ENCODE peak calls at places on chromosomes 13 and 19, in five cellular contexts. W, N, C, Q and O are unnamed samples.

GRCh38 chr13:95822303-95822702 is 145.4 kb downstream of the DNAJC3 start:
- DNase-seq in Q (no peak), C (no peak), W (no peak), N (no peak), O (no peak)

GRCh38 chr13:60066206-60066605 is 97.5 kb downstream of the DIAPH3 start:
- DNase-seq in W (no peak), N (no peak), Q (no peak), C (no peak), O (no peak)

GRCh38 chr13:24261566-24261965 is 47.8 kb upstream of the C1QTNF9 start:
- DNase-seq in C (no peak), W (no peak), Q (peak; percentile 39), N (no peak), O (no peak)

GRCh38 chr19:31498781-31499180 is 149.5 kb upstream of the TSHZ3 start:
- DNase-seq in C (no peak), N (no peak), Q (no peak), W (no peak), O (no peak)

GRCh38 chr13:41268764-41269163 is 5.4 kb upstream of the MTRF1 start:
- DNase-seq in Q (no peak), C (peak; percentile 17), N (no peak), W (peak; percentile 19), O (no peak)

GRCh38 chr13:74129500-74130144 is 4.6 kb downstream of the KLF12 start:
- DNase-seq in W (peak; percentile 81), N (peak; percentile 18), Q (no peak), C (no peak), O (no peak)

GRCh38 chr13:73482556-73482955 is 423.8 kb downstream of the KLF5 start:
- DNase-seq in W (no peak), C (no peak), N (no peak), Q (no peak), O (no peak)

GRCh38 chr19:9528757-9529336 is 9.6 kb downstream of the ZNF426 start:
- DNase-seq in N (peak; percentile 9), W (no peak), C (peak; percentile 14), Q (no peak), O (no peak)

GRCh38 chr13:36158606-36159005 is 27.4 kb upstream of the DCLK1 start:
- DNase-seq in W (no peak), Q (no peak), C (no peak), N (no peak), O (no peak)

GRCh38 chr19:9793051-9793591 is 24.6 kb upstream of the ZNF846 start:
- DNase-seq in N (peak; percentile 41), Q (peak; percentile 71), C (no peak), W (peak; percentile 75), O (no peak)

GRCh38 chr13:83248751-83249150 is 633.5 kb downstream of the SLITRK1 start:
- DNase-seq in W (peak; percentile 4), C (no peak), Q (no peak), N (peak; percentile 13), O (no peak)

GRCh38 chr13:50170447-50171037 is 155.3 kb downstream of the KCNRG start:
- DNase-seq in Q (no peak), W (no peak), N (peak; percentile 71), C (no peak), O (no peak)

GRCh38 chr13:30346159-30346788 is 38.9 kb upstream of the KATNAL1 start:
- DNase-seq in C (no peak), Q (no peak), N (no peak), W (no peak), O (no peak)

GRCh38 chr13:98453254-98453843 is 123.6 kb downstream of the STK24 start:
- DNase-seq in Q (no peak), W (no peak), C (peak; percentile 21), N (peak; percentile 46), O (no peak)

GRCh38 chr13:45510671-45511070 is 45.9 kb downstream of the COG3 start:
- DNase-seq in Q (no peak), N (no peak), W (peak; percentile 59), C (no peak), O (no peak)

GRCh38 chr19:46896076-46896794 is 35.4 kb downstream of the ARHGAP35 start:
- DNase-seq in C (no peak), N (no peak), W (no peak), Q (no peak), O (no peak)

GRCh38 chr13:51682691-51683090 is 98.4 kb downstream of the WDFY2 start:
- DNase-seq in W (no peak), Q (no peak), C (peak; percentile 20), N (peak; percentile 25), O (no peak)

GRCh38 chr19:40646564-40647254 is 43.7 kb downstream of the NUMBL start:
- DNase-seq in W (no peak), Q (no peak), N (no peak), C (no peak), O (no peak)

GRCh38 chr19:15264061-15264932 is 32.0 kb upstream of the EPHX3 start:
- DNase-seq in C (peak; percentile 50), N (peak; percentile 78), W (peak; percentile 80), Q (peak; percentile 90), O (no peak)

GRCh38 chr13:76823969-76824368 is 62.2 kb downstream of the KCTD12 start:
- DNase-seq in W (no peak), N (no peak), C (no peak), Q (no peak), O (no peak)

GRCh38 chr19:4976412-4977298 is 7.7 kb downstream of the KDM4B start:
- DNase-seq in C (peak; percentile 98), Q (peak; percentile 95), N (peak; percentile 98), W (peak; percentile 51), O (peak; percentile 89)

GRCh38 chr19:18170714-18171255 is 2.8 kb upstream of the IFI30 start:
- DNase-seq in C (no peak), W (no peak), N (no peak), Q (peak; percentile 83), O (no peak)

GRCh38 chr19:17125052-17125727 is 49.6 kb downstream of the MYO9B start:
- DNase-seq in C (no peak), W (no peak), Q (no peak), N (peak; percentile 56), O (peak; percentile 24)

GRCh38 chr13:109666656-109667448 is 119.5 kb downstream of the IRS2 start:
- DNase-seq in N (no peak), W (peak; percentile 85), C (no peak), Q (no peak), O (no peak)

GRCh38 chr13:75410207-75410606 is 71.8 kb downstream of the TBC1D4 start:
- DNase-seq in W (no peak), C (no peak), Q (no peak), N (no peak), O (no peak)

GRCh38 chr13:94993608-94994007 is 281.3 kb upstream of the SOX21 start:
- DNase-seq in C (no peak), W (no peak), Q (no peak), N (peak; percentile 92), O (no peak)

GRCh38 chr13:25276748-25277147 is 10.5 kb downstream of the MTMR6 start:
- DNase-seq in W (no peak), C (peak; percentile 61), N (no peak), Q (no peak), O (no peak)

GRCh38 chr13:29935309-29935981 is 85.0 kb upstream of the UBL3 start:
- DNase-seq in N (no peak), W (no peak), C (no peak), Q (no peak), O (no peak)

DNA sequence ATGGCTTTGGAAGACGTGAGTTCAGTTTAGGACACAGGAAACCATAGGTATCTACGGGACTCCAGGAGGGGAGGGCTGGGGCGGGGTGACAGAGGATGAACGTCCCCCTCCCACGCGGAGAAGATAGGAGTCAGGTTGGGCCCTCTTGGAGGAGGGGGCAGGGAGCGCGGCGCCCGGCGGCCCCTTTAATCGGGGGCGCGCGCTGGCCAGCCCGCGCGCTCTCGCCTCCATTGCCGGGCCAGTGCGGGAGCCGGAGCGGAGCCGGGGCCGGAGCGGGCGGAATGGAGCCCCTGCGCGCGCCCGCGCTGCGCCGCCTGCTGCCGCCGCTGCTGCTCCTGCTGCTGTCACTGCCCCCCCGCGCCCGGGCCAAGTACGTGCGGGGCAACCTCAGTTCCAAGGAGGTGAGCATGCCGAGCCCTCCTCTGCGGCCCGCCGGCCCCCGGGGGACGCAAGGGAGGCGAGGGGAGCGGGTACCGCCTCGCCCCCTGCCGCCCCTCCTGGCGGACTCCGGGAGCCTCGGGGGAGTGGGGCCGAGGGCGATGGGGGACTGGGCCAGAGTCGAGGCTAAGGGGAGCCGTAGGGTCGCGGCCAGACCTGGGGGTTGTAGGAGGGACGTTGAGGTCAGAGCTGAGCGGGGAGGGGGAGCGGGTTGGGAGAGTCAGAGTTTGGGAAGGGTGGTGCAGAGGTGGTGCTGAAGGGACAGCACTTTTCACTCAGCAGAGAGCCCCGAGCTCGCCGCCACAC is at the start of gene TMEM145:
- DNase-seq in N (peak; percentile 45), Q (no peak), C (no peak), W (peak; percentile 68), O (no peak)
- TF ChIP-seq CTCF in N (no peak), Q (peak; percentile 22), C (peak; percentile 42), W (peak; percentile 34), O (peak; percentile 29)

GRCh38 chr19:10818306-10819123 is 17.5 kb downstream of the TMED1 start:
- DNase-seq in N (no peak), C (no peak), Q (no peak), W (no peak), O (no peak)

GRCh38 chr19:10816691-10817090 is 19.3 kb downstream of the TMED1 start:
- DNase-seq in Q (no peak), N (no peak), C (no peak), W (no peak), O (no peak)

GRCh38 chr19:10819124-10820060 is 16.6 kb downstream of the TMED1 start:
- DNase-seq in N (no peak), W (no peak), C (no peak), Q (no peak), O (no peak)

GRCh38 chr19:10817291-10818038 is 18.5 kb downstream of the TMED1 start:
- DNase-seq in W (no peak), N (peak; percentile 96), Q (peak; percentile 78), C (peak; percentile 97), O (peak; percentile 94)

GRCh38 chr19:10820173-10820572 is 15.8 kb downstream of the TMED1 start:
- DNase-seq in Q (no peak), W (no peak), C (no peak), N (no peak), O (no peak)
- TF ChIP-seq CTCF in Q (peak; percentile 30), W (no peak), C (peak; percentile 62), N (peak; percentile 21), O (peak; percentile 32)

GRCh38 chr19:6674868-6675305 is 4.9 kb upstream of the TNFSF14 start:
- DNase-seq in Q (peak; percentile 85), W (peak; percentile 91), N (peak; percentile 54), C (peak; percentile 47), O (no peak)
- TF ChIP-seq CTCF in Q (no peak), W (peak; percentile 43), N (no peak), C (no peak), O (no peak)

GRCh38 chr19:13902993-13903555 is 2.8 kb downstream of the BRME1 start:
- DNase-seq in C (no peak), Q (no peak), W (peak; percentile 45), N (no peak), O (no peak)
- TF ChIP-seq CTCF in C (peak; percentile 62), Q (peak; percentile 24), W (peak; percentile 58), N (peak; percentile 17), O (peak; percentile 40)

DNA sequence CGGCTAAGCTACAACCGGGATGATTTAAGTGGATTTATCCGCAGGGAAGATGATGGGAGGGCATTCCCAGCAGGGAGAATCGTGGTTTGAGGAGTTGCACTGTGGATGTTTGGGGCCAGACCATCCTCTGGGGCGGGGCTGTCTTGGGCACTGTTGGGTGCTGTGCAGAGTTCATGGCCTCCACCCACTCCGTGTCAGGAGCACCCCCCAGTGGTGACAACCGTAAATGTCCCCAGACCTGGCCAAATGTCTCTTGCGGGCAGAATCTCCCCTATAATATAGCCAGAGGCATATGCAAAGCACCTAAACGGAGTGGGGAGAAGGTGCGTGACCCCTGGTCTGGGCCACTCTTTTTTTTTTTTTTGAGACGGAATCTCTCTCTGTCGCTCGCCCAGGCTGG is 40.2 kb downstream of the SMIM24 start:
- DNase-seq in N (no peak), C (no peak), Q (no peak), W (peak; percentile 45), O (no peak)
- TF ChIP-seq CTCF in N (peak; percentile 39), C (peak; percentile 68), Q (peak; percentile 53), W (peak; percentile 55), O (peak; percentile 37)